ENCODE peak calls at places on chromosomes 6 and 20, in five cellular contexts. Z is K562, S is heart left ventricle, F is astrocyte of the spinal cord, G is fibroblast of lung. M is an unnamed sample.

GRCh38 chr6:142771162-142771561 is 173.8 kb downstream of the HIVEP2 start:
- DNase-seq in S (no peak), F (no peak), Z (no peak), G (no peak), M (no peak)

GRCh38 chr6:116210750-116211425 is 43.0 kb downstream of the TSPYL4 start:
- DNase-seq in S (peak), G (no peak), Z (no peak), F (peak), M (peak)

GRCh38 chr6:134590449-134590848 is 272.5 kb upstream of the SGK1 start:
- DNase-seq in F (peak), G (peak), S (no peak), Z (no peak), M (peak)

GRCh38 chr20:62745959-62746288 is 37.3 kb downstream of the NTSR1 start:
- DNase-seq in G (no peak), Z (no peak), F (no peak), S (no peak), M (no peak)

GRCh38 chr20:63026582-63027424 is 20.0 kb upstream of the BHLHE23 start:
- DNase-seq in Z (no peak), F (no peak), S (no peak), G (no peak), M (no peak)

GRCh38 chr20:32480361-32481199 is 104.6 kb downstream of the NOL4L start:
- DNase-seq in G (no peak), Z (no peak), F (peak), S (no peak), M (no peak)

GRCh38 chr20:14700641-14700965 is 363.2 kb upstream of the FLRT3 start:
- DNase-seq in S (no peak), G (peak), F (peak), Z (no peak), M (no peak)

GRCh38 chr6:42735976-42736375 is 9.9 kb downstream of the TBCC start:
- DNase-seq in S (no peak), F (no peak), G (no peak), Z (no peak), M (no peak)

GRCh38 chr20:34708621-34709043 is 4.5 kb downstream of the TP53INP2 start:
- DNase-seq in Z (peak), S (peak), G (peak), F (peak), M (no peak)

GRCh38 chr6:101541873-101542272 is 148.4 kb downstream of the GRIK2 start:
- DNase-seq in G (no peak), F (no peak), S (no peak), Z (no peak), M (no peak)

GRCh38 chr20:58402305-58402704 is 13.3 kb downstream of the VAPB start:
- DNase-seq in S (no peak), G (no peak), F (no peak), Z (no peak), M (no peak)

GRCh38 chr6:147648936-147649335 is 140.4 kb downstream of the SAMD5 start:
- DNase-seq in F (peak), G (peak), S (no peak), Z (no peak), M (no peak)

GRCh38 chr6:153392156-153392555 is 261.1 kb upstream of the RGS17 start:
- DNase-seq in S (no peak), F (peak), G (no peak), Z (no peak), M (no peak)

GRCh38 chr6:69985180-69985579 is 118.8 kb downstream of the COL19A1 start:
- DNase-seq in Z (no peak), S (no peak), G (peak), F (peak), M (no peak)

GRCh38 chr6:27478706-27479318 is 5.9 kb upstream of the ZNF184 start:
- DNase-seq in F (peak), Z (peak), S (peak), G (peak), M (peak)

GRCh38 chr20:51223163-51223562 is 200.3 kb upstream of the KCNG1 start:
- DNase-seq in G (no peak), F (no peak), Z (no peak), S (no peak), M (no peak)

GRCh38 chr20:51221791-51222408 is 199.0 kb upstream of the KCNG1 start:
- DNase-seq in G (peak), Z (no peak), S (no peak), F (peak), M (no peak)

GRCh38 chr20:51219544-51219943 is 196.6 kb upstream of the KCNG1 start:
- DNase-seq in G (no peak), S (no peak), Z (no peak), F (no peak), M (no peak)

GRCh38 chr20:51220293-51220706 is 197.4 kb upstream of the KCNG1 start:
- DNase-seq in S (peak), Z (peak), G (peak), F (no peak), M (no peak)

DNA sequence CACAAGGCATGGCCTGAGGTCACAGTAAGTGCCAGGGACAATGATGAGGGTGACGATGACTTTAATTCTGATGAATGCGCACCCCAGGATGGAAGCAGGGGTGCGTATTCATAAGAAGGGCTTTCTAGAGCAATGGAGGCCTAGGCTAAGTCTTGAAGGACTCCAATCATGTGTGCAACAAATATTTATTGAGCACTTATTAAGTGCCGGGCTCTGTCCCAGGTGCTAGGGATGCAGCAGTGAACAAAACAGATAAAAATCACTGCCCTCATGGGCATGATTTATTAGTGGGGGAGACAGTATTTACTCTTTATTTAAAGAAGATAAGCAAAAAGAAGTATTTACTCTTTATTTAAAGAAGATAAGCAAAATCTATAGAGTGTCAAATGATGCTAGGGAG is 198.2 kb upstream of the KCNG1 start:
- DNase-seq in G (no peak), F (no peak), S (no peak), Z (no peak), M (no peak)
- H3K4me3 ChIP-seq in G (no peak), F (no peak), S (no peak), Z (no peak), M (no peak)

GRCh38 chr6:46741910-46742309 is 4.8 kb upstream of the ANKRD66 start:
- DNase-seq in G (no peak), F (no peak), Z (no peak), S (no peak), M (no peak)

GRCh38 chr6:46745973-46746372 is 760 bp upstream of the ANKRD66 start:
- DNase-seq in S (no peak), G (no peak), Z (no peak), F (no peak), M (no peak)

GRCh38 chr6:46741482-46741881 is 5.3 kb upstream of the ANKRD66 start:
- DNase-seq in S (no peak), G (no peak), F (no peak), Z (no peak), M (no peak)

GRCh38 chr6:46746691-46747090 is at the start of gene ANKRD66:
- DNase-seq in G (no peak), F (no peak), S (no peak), Z (no peak), M (no peak)

DNA sequence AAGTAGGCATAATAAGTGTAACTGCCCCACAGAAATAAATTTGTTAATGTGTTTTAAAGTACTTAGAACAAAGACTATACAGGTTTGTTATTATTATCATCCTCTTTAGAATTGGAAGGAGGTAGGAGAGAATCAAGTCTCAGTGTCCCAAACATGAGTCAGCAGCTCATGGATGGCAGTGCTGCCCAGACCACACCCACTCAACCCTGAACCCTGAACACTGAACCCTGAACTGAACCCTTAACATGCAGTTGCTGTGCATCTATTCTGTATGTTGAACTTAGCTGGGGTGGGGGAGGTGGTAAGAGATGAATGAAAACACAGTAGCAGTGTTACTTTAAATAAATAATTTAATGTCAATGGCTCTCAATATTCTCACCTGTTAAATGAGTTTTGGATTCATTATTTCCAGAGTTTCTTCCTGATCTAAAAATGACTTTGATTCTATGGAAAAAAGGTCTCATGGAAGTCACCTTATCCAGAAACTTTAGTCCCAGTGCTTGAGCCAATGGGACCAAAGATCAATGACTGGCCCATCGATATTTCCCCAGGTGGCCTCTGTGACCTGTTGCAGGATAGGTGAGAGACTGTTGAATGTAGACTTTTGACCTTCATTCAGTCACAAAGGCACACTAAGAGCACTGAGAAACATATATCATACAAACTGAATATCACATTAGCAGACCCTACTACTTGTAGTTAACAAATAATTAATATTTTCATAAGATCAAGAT is 3.1 kb upstream of the ANKRD66 start:
- DNase-seq in S (no peak), F (no peak), G (no peak), Z (no peak), M (no peak)
- H3K4me3 ChIP-seq in S (no peak), F (no peak), G (no peak), Z (no peak), M (no peak)

GRCh38 chr6:149755300-149756260 is 6.0 kb downstream of the PCMT1 start:
- DNase-seq in S (no peak), G (no peak), Z (no peak), F (no peak), M (no peak)

GRCh38 chr6:149751239-149751638 is 1.7 kb downstream of the PCMT1 start:
- DNase-seq in S (no peak), F (no peak), Z (no peak), G (no peak), M (no peak)

GRCh38 chr6:149752600-149752999 is 3.1 kb downstream of the PCMT1 start:
- DNase-seq in G (peak), S (no peak), F (no peak), Z (no peak), M (no peak)

GRCh38 chr6:149756261-149756636 is 6.7 kb downstream of the PCMT1 start:
- DNase-seq in S (no peak), G (no peak), F (no peak), Z (no peak), M (no peak)

GRCh38 chr6:149754573-149754972 is 5.0 kb downstream of the PCMT1 start:
- DNase-seq in Z (no peak), S (no peak), F (no peak), G (no peak), M (no peak)
- H3K4me3 ChIP-seq in Z (no peak), S (no peak), F (no peak), G (no peak), M (no peak)

GRCh38 chr6:26028212-26028752 is 58.9 kb upstream of the HFE start:
- DNase-seq in G (no peak), F (no peak), S (no peak), Z (no peak), M (no peak)

GRCh38 chr6:26025894-26026832 is 61.1 kb upstream of the HFE start:
- DNase-seq in G (peak), S (peak), Z (peak), F (peak), M (peak)

GRCh38 chr6:26026833-26027490 is 60.3 kb upstream of the HFE start:
- DNase-seq in Z (peak), S (peak), F (peak), G (peak), M (peak)

GRCh38 chr6:26028753-26029569 is 58.3 kb upstream of the HFE start:
- DNase-seq in Z (no peak), F (peak), G (no peak), S (no peak), M (no peak)

GRCh38 chr6:26027491-26028211 is 59.6 kb upstream of the HFE start:
- DNase-seq in S (no peak), G (no peak), Z (no peak), F (no peak), M (no peak)
- H3K4me3 ChIP-seq in S (peak), G (peak), Z (peak), F (peak), M (peak)

DNA sequence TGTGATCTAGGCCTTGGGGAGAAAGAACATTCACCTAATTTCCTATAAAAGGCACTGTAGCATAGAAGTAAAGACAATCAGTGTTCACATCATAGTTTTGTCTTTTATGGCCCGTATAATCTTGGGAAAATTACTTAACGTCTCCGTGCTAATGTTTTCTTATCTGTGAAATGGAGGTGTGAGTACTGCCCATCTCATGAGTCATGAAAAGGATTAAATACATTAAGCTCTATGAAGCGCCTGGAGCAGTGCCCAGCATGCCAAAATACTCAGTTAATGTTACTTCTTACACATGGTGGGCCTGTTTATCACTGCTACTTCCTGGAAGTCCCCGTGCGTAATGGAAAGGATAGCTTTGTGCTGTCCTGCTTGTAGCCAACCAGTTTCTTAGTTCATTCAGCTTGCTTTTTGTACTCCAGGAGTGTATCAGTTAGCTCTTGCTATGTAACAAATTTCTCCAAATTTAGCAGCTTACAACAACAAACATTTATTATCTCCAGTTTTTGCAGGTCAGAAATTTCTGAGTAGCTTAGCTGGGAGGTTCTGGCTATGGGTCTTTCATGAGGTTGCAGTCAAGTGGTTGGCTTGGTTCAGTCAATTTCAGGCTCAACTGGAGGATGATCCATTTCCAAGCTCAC is 103.6 kb upstream of the BMP2 start:
- DNase-seq in G (no peak), F (no peak), S (no peak), Z (no peak), M (no peak)
- H3K4me3 ChIP-seq in G (no peak), F (no peak), S (no peak), Z (no peak), M (no peak)

GRCh38 chr20:46709055-46709458 is 392 bp upstream of the SLC2A10 start:
- DNase-seq in F (no peak), S (no peak), G (no peak), Z (no peak), M (no peak)

GRCh38 chr20:46708172-46708860 is 1.1 kb upstream of the SLC2A10 start:
- DNase-seq in S (no peak), F (no peak), Z (no peak), G (no peak), M (no peak)

GRCh38 chr20:46712056-46712636 is 2.7 kb downstream of the SLC2A10 start:
- DNase-seq in G (no peak), S (no peak), F (no peak), Z (no peak), M (no peak)

GRCh38 chr20:46709459-46710148 is at the start of gene SLC2A10:
- DNase-seq in F (peak), G (peak), S (peak), Z (peak), M (peak)

DNA sequence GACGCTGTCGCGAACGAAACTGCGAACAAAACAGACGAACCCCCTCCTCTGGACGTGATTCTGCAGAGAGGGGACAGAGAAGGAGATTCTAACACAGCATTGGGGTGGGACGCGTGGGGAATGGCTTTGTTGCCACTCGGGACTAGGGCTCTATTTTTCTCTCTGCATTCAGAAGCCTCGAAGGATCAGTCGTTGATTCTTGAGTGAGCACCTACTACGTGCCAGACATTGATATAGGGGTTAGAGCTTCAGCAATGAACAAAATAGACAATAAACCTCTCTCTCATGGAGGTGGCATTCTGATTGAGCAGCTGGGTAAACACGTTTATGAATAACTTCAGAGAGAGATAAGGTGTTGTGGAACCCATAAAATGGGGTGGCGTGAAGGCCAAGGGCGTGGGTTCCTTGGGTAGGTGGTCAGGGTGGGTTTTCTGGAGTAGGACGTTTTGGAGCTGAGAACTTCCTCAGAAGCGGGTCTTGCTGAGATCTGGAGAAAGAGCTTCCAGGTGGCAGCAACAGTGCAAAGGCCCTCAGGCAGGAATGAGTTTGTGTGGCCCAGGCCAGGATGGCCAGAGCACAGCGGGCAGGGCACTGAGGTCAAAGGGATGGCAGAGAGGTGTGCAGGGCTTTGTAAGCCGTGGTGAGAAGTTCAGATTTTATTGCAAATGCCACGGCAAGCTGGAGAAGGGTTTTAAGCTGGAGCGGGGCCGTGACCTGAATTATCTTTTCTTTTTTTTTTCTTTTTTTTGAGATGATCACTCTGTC is 882 bp downstream of the SLC2A10 start:
- DNase-seq in S (no peak), Z (no peak), G (no peak), F (peak), M (no peak)
- H3K4me3 ChIP-seq in S (peak), Z (peak), G (peak), F (peak), M (peak)